ENCODE peak calls at places on chromosomes 3 and 15, in four cellular contexts. P is adrenal gland, W is stomach, N is heart left ventricle. C is an unnamed sample. For H3K36me3, the result is how much of the 10 kb centered on the place peaks cover.

GRCh38 chr3:177358968-177359600 is 161.8 kb upstream of the TBL1XR1 start:
- DNase-seq in P (peak), W (peak), N (peak), C (peak)

GRCh38 chr3:103126111-103126510 is 691.3 kb downstream of the ZPLD1 start:
- DNase-seq in P (no peak), W (no peak), N (no peak), C (no peak)

GRCh38 chr3:65020233-65020632 is 332.4 kb upstream of the ADAMTS9 start:
- DNase-seq in P (no peak), W (no peak), N (no peak), C (no peak)

GRCh38 chr3:173825731-173826130 is 428.2 kb downstream of the NLGN1 start:
- DNase-seq in P (no peak), W (no peak), N (no peak), C (no peak)

GRCh38 chr15:37370938-37371337 is 270.6 kb upstream of the MEIS2 start:
- DNase-seq in P (no peak), W (no peak), N (no peak), C (no peak)

GRCh38 chr3:19149388-19149787 is 1.1 kb downstream of the KCNH8 start:
- DNase-seq in P (peak), W (no peak), N (no peak), C (peak)

GRCh38 chr3:195012100-195012499 is 258.9 kb downstream of the XXYLT1 start:
- DNase-seq in P (no peak), W (peak), N (no peak), C (no peak)

GRCh38 chr3:171974986-171975837 is 64.2 kb upstream of the FNDC3B start:
- DNase-seq in P (no peak), W (no peak), N (no peak), C (no peak)

GRCh38 chr3:60633644-60634043 is 617.6 kb downstream of the FHIT start:
- DNase-seq in P (no peak), W (no peak), N (no peak), C (no peak)

GRCh38 chr15:89781055-89781454 is 4.9 kb downstream of the MESP2 start:
- DNase-seq in P (no peak), W (no peak), N (no peak), C (no peak)

GRCh38 chr15:79834496-79834895 is 62.3 kb downstream of the MTHFS start:
- DNase-seq in P (no peak), W (peak), N (no peak), C (no peak)

GRCh38 chr15:61146643-61147230 is 82.4 kb downstream of the RORA start:
- DNase-seq in P (no peak), W (no peak), N (no peak), C (no peak)

GRCh38 chr3:25664066-25664809 is 469 bp downstream of the TOP2B start:
- DNase-seq in P (peak), W (peak), N (peak), C (peak)

GRCh38 chr3:139327861-139328260 is 16.0 kb upstream of the MRPS22 start:
- DNase-seq in P (no peak), W (no peak), N (no peak), C (no peak)

GRCh38 chr3:182248349-182248880 is 536.7 kb downstream of the SOX2 start:
- DNase-seq in P (no peak), W (no peak), N (no peak), C (peak)

GRCh38 chr3:101850327-101851048 is 1.2 kb downstream of the NFKBIZ start:
- DNase-seq in P (no peak), W (no peak), N (no peak), C (no peak)

GRCh38 chr3:14633819-14634424 is 17.6 kb upstream of the CCDC174 start:
- DNase-seq in P (peak), W (peak), N (peak), C (peak)

GRCh38 chr3:126528800-126529541 is 5.0 kb downstream of the CHST13 start:
- DNase-seq in P (peak), W (no peak), N (peak), C (peak)

GRCh38 chr15:41561104-41561776 is 2.2 kb downstream of the TYRO3 start:
- DNase-seq in P (no peak), W (no peak), N (no peak), C (no peak)

GRCh38 chr15:100725121-100726069 is 123.0 kb downstream of the ASB7 start:
- DNase-seq in P (no peak), W (no peak), N (peak), C (no peak)

GRCh38 chr15:100722551-100723322 is 120.3 kb downstream of the ASB7 start:
- DNase-seq in P (no peak), W (no peak), N (peak), C (no peak)

GRCh38 chr15:100723323-100723801 is 121.0 kb downstream of the ASB7 start:
- DNase-seq in P (no peak), W (no peak), N (no peak), C (no peak)

GRCh38 chr15:100720406-100720967 is 118.1 kb downstream of the ASB7 start:
- DNase-seq in P (no peak), W (no peak), N (peak), C (no peak)

DNA sequence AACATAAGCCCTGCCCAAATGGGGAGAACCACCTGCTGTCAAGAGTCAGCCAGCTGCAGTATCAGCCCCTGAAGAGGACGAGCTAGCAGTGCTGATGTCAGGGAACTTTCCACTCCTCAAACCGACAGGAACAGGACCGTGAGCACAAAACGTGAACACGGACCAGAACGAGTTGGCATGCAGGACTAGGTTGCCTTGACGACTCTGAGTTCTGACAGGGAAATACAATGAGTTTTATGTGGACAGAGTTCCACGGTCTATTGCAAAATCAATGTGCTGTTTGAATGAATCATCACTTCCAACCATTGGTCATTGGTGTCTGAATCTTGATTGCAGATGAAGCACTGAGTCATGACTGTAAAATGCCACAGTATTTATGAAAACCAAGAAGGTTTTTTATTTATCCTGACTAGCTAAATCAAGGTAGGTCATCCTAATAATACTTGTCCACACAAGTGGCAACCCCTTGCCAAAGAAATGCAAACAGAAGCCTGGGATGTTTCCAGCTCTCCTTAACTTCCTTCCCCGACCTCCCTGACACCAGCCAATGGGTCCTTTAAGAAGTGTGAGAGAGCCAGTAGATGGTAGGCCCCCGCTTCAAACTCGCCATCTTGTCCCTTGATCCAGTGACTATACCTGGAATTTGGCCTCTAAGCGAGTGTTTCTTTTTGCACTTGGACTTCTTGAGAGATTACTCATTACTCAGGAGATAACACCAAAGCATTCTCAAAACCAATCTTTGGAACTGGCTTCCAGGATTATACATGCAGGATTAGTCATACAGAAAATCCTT is 119.6 kb downstream of the ASB7 start:
- DNase-seq in P (peak), W (peak), N (peak), C (no peak)
- H3K4me3 ChIP-seq in P (no peak), W (no peak), N (no peak), C (no peak)

DNA sequence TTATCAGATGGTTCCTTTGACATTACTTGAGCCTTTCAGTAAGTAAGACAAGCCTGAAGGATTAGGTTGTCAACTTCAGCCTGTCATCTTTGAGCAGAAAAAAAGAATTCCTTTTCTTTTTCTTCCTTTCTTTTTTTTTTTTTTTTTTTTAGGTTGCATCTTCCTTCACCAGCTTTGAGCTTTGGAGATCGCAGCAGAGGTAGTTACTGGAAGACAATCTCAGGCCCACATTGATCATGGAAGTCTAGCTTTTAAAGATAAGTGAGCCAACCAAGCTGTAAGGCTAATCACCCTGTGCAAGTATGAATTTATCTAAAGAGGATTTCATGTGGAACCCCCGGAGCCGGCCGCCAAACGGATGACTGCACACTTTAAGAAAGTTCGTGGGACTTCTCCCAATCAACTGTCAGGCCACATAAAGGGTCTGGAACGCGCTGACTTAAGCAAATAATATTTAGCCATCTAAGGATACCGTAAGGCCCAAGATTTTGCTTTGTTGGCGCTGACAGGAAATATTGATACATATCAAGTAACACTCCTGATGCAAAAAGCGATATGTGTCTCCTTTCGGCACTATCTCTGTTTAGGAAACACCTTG is 1040.0 kb upstream of the NR2F2 start:
- DNase-seq in P (no peak), W (no peak), N (no peak), C (no peak)
- TF ChIP-seq POLR2A in P (no peak), W (no peak), N (no peak), C (no peak)

GRCh38 chr3:58112185-58112535 is 98.6 kb downstream of the DNASE1L3 start:
- DNase-seq in P (no peak), W (no peak), N (no peak), C (no peak)
- H3K36me3 ChIP-seq in P (half or more), W (half or more), N (half or more), C (under half)

GRCh38 chr15:57504599-57504940 is 87.1 kb upstream of the MYZAP start:
- DNase-seq in P (no peak), W (no peak), N (no peak), C (no peak)
- H3K4me3 ChIP-seq in P (no peak), W (no peak), N (no peak), C (no peak)

C was measured in testis.